ENCODE peak calls at places on chromosomes 13 and 19, in five cellular contexts. One of them, this sample, is unnamed.

GRCh38 chr13:74145249-74145970 is 11.2 kb upstream of the KLF12 start:
- DNase-seq in esophagus muscularis mucosa: no peak
- DNase-seq in left ventricle myocardium inferior: no peak
- DNase-seq in CD8-positive, alpha-beta T cell: no peak
- DNase-seq in choroid plexus epithelial cell: peak
- DNase-seq in this sample: no peak

GRCh38 chr19:49336482-49337266 is 1.5 kb downstream of the CD37 start:
- DNase-seq in esophagus muscularis mucosa: peak
- DNase-seq in left ventricle myocardium inferior: no peak
- DNase-seq in CD8-positive, alpha-beta T cell: no peak
- DNase-seq in choroid plexus epithelial cell: no peak
- DNase-seq in this sample: no peak

GRCh38 chr13:77832339-77833100 is 86.1 kb downstream of the EDNRB start:
- DNase-seq in esophagus muscularis mucosa: no peak
- DNase-seq in left ventricle myocardium inferior: no peak
- DNase-seq in CD8-positive, alpha-beta T cell: no peak
- DNase-seq in choroid plexus epithelial cell: peak
- DNase-seq in this sample: no peak

GRCh38 chr19:31530781-31531180 is 181.5 kb upstream of the TSHZ3 start:
- DNase-seq in esophagus muscularis mucosa: peak
- DNase-seq in left ventricle myocardium inferior: no peak
- DNase-seq in CD8-positive, alpha-beta T cell: no peak
- DNase-seq in choroid plexus epithelial cell: no peak
- DNase-seq in this sample: no peak

GRCh38 chr19:42628411-42629135 is 33.8 kb upstream of the CEACAM8 start:
- DNase-seq in esophagus muscularis mucosa: no peak
- DNase-seq in left ventricle myocardium inferior: no peak
- DNase-seq in CD8-positive, alpha-beta T cell: no peak
- DNase-seq in choroid plexus epithelial cell: no peak
- DNase-seq in this sample: no peak

GRCh38 chr19:55579766-55580621 is 654 bp downstream of the ZNF579 start:
- DNase-seq in esophagus muscularis mucosa: no peak
- DNase-seq in left ventricle myocardium inferior: no peak
- DNase-seq in CD8-positive, alpha-beta T cell: no peak
- DNase-seq in choroid plexus epithelial cell: peak
- DNase-seq in this sample: no peak

GRCh38 chr13:96216543-96216942 is 126.6 kb downstream of the HS6ST3 start:
- DNase-seq in esophagus muscularis mucosa: no peak
- DNase-seq in left ventricle myocardium inferior: no peak
- DNase-seq in CD8-positive, alpha-beta T cell: no peak
- DNase-seq in choroid plexus epithelial cell: no peak
- DNase-seq in this sample: no peak

GRCh38 chr19:15437355-15438123 is 12.2 kb downstream of the WIZ start:
- DNase-seq in esophagus muscularis mucosa: no peak
- DNase-seq in left ventricle myocardium inferior: no peak
- DNase-seq in CD8-positive, alpha-beta T cell: no peak
- DNase-seq in choroid plexus epithelial cell: peak
- DNase-seq in this sample: no peak

GRCh38 chr13:22040810-22041364 is 370.0 kb downstream of the FGF9 start:
- DNase-seq in esophagus muscularis mucosa: peak
- DNase-seq in left ventricle myocardium inferior: no peak
- DNase-seq in CD8-positive, alpha-beta T cell: no peak
- DNase-seq in choroid plexus epithelial cell: no peak
- DNase-seq in this sample: no peak

GRCh38 chr13:76023644-76024043 is 387.5 kb downstream of the LMO7 start:
- DNase-seq in esophagus muscularis mucosa: no peak
- DNase-seq in left ventricle myocardium inferior: no peak
- DNase-seq in CD8-positive, alpha-beta T cell: no peak
- DNase-seq in choroid plexus epithelial cell: no peak
- DNase-seq in this sample: no peak

GRCh38 chr19:1064661-1065605 is 2.0 kb upstream of the ARHGAP45 start:
- DNase-seq in esophagus muscularis mucosa: no peak
- DNase-seq in left ventricle myocardium inferior: peak
- DNase-seq in CD8-positive, alpha-beta T cell: peak
- DNase-seq in choroid plexus epithelial cell: peak
- DNase-seq in this sample: peak

GRCh38 chr19:39411006-39411831 is 1.2 kb upstream of the PLEKHG2 start:
- DNase-seq in esophagus muscularis mucosa: no peak
- DNase-seq in left ventricle myocardium inferior: no peak
- DNase-seq in CD8-positive, alpha-beta T cell: peak
- DNase-seq in choroid plexus epithelial cell: peak
- DNase-seq in this sample: no peak

GRCh38 chr13:92573467-92574057 is 653.0 kb upstream of the GPC6 start:
- DNase-seq in esophagus muscularis mucosa: no peak
- DNase-seq in left ventricle myocardium inferior: no peak
- DNase-seq in CD8-positive, alpha-beta T cell: no peak
- DNase-seq in choroid plexus epithelial cell: peak
- DNase-seq in this sample: peak

GRCh38 chr19:45059258-45059965 is 16.9 kb downstream of the ZNF296 start:
- DNase-seq in esophagus muscularis mucosa: peak
- DNase-seq in left ventricle myocardium inferior: peak
- DNase-seq in CD8-positive, alpha-beta T cell: peak
- DNase-seq in choroid plexus epithelial cell: peak
- DNase-seq in this sample: peak

GRCh38 chr19:46958542-46958941 is 61.1 kb upstream of the NPAS1 start:
- DNase-seq in esophagus muscularis mucosa: no peak
- DNase-seq in left ventricle myocardium inferior: no peak
- DNase-seq in CD8-positive, alpha-beta T cell: no peak
- DNase-seq in choroid plexus epithelial cell: peak
- DNase-seq in this sample: no peak

GRCh38 chr19:28634837-28635236 is 578.1 kb downstream of the UQCRFS1 start:
- DNase-seq in esophagus muscularis mucosa: no peak
- DNase-seq in left ventricle myocardium inferior: no peak
- DNase-seq in CD8-positive, alpha-beta T cell: no peak
- DNase-seq in choroid plexus epithelial cell: no peak
- DNase-seq in this sample: no peak

GRCh38 chr13:30934803-30935202 is 2.3 kb downstream of the TEX26 start:
- DNase-seq in esophagus muscularis mucosa: peak
- DNase-seq in left ventricle myocardium inferior: no peak
- DNase-seq in CD8-positive, alpha-beta T cell: no peak
- DNase-seq in choroid plexus epithelial cell: no peak
- DNase-seq in this sample: no peak

GRCh38 chr13:42728507-42729180 is 52.7 kb upstream of the FAM216B start:
- DNase-seq in esophagus muscularis mucosa: no peak
- DNase-seq in left ventricle myocardium inferior: no peak
- DNase-seq in CD8-positive, alpha-beta T cell: no peak
- DNase-seq in choroid plexus epithelial cell: peak
- DNase-seq in this sample: no peak

GRCh38 chr13:56735537-56735942 is 405.2 kb upstream of the PRR20A start:
- DNase-seq in esophagus muscularis mucosa: no peak
- DNase-seq in left ventricle myocardium inferior: no peak
- DNase-seq in CD8-positive, alpha-beta T cell: no peak
- DNase-seq in choroid plexus epithelial cell: no peak
- DNase-seq in this sample: no peak

GRCh38 chr13:105213512-105213911 is 1322.0 kb downstream of the EFNB2 start:
- DNase-seq in esophagus muscularis mucosa: no peak
- DNase-seq in left ventricle myocardium inferior: no peak
- DNase-seq in CD8-positive, alpha-beta T cell: no peak
- DNase-seq in choroid plexus epithelial cell: no peak
- DNase-seq in this sample: peak

GRCh38 chr19:46748325-46749109 is 2.3 kb upstream of the STRN4 start:
- DNase-seq in esophagus muscularis mucosa: no peak
- DNase-seq in left ventricle myocardium inferior: peak
- DNase-seq in CD8-positive, alpha-beta T cell: peak
- DNase-seq in choroid plexus epithelial cell: peak
- DNase-seq in this sample: peak

GRCh38 chr19:51948979-51949378 is 21.7 kb downstream of the ZNF613 start:
- DNase-seq in esophagus muscularis mucosa: no peak
- DNase-seq in left ventricle myocardium inferior: peak
- DNase-seq in CD8-positive, alpha-beta T cell: no peak
- DNase-seq in choroid plexus epithelial cell: peak
- DNase-seq in this sample: no peak

GRCh38 chr19:5336195-5336965 is 4.2 kb downstream of the PTPRS start:
- DNase-seq in esophagus muscularis mucosa: no peak
- DNase-seq in left ventricle myocardium inferior: no peak
- DNase-seq in CD8-positive, alpha-beta T cell: no peak
- DNase-seq in choroid plexus epithelial cell: no peak
- DNase-seq in this sample: peak

GRCh38 chr19:10431254-10431942 is 11.1 kb downstream of the PDE4A start:
- DNase-seq in esophagus muscularis mucosa: no peak
- DNase-seq in left ventricle myocardium inferior: peak
- DNase-seq in CD8-positive, alpha-beta T cell: peak
- DNase-seq in choroid plexus epithelial cell: no peak
- DNase-seq in this sample: no peak

GRCh38 chr19:18433039-18433691 is 4.8 kb downstream of the ISYNA1 start:
- DNase-seq in esophagus muscularis mucosa: no peak
- DNase-seq in left ventricle myocardium inferior: no peak
- DNase-seq in CD8-positive, alpha-beta T cell: peak
- DNase-seq in choroid plexus epithelial cell: no peak
- DNase-seq in this sample: no peak

GRCh38 chr13:113216165-113217056 is 7.0 kb downstream of the CUL4A start:
- DNase-seq in esophagus muscularis mucosa: no peak
- DNase-seq in left ventricle myocardium inferior: peak
- DNase-seq in CD8-positive, alpha-beta T cell: no peak
- DNase-seq in choroid plexus epithelial cell: peak
- DNase-seq in this sample: no peak

GRCh38 chr13:34943675-34944634 is 1.9 kb downstream of the NBEA start:
- DNase-seq in esophagus muscularis mucosa: no peak
- DNase-seq in left ventricle myocardium inferior: no peak
- DNase-seq in CD8-positive, alpha-beta T cell: no peak
- DNase-seq in choroid plexus epithelial cell: no peak
- DNase-seq in this sample: peak
- H3K4me3 ChIP-seq in esophagus muscularis mucosa: peak
- H3K4me3 ChIP-seq in left ventricle myocardium inferior: peak
- H3K4me3 ChIP-seq in CD8-positive, alpha-beta T cell: peak
- H3K4me3 ChIP-seq in choroid plexus epithelial cell: peak
- H3K4me3 ChIP-seq in this sample: no peak

GRCh38 chr19:12779162-12779993 is 4.0 kb upstream of the HOOK2 start:
- DNase-seq in esophagus muscularis mucosa: no peak
- DNase-seq in left ventricle myocardium inferior: peak
- DNase-seq in CD8-positive, alpha-beta T cell: no peak
- DNase-seq in choroid plexus epithelial cell: peak
- DNase-seq in this sample: no peak

GRCh38 chr19:12778020-12778904 is 2.9 kb upstream of the HOOK2 start:
- DNase-seq in esophagus muscularis mucosa: no peak
- DNase-seq in left ventricle myocardium inferior: peak
- DNase-seq in CD8-positive, alpha-beta T cell: peak
- DNase-seq in choroid plexus epithelial cell: peak
- DNase-seq in this sample: no peak

GRCh38 chr19:12782174-12782423 is 6.7 kb upstream of the HOOK2 start:
- DNase-seq in esophagus muscularis mucosa: no peak
- DNase-seq in left ventricle myocardium inferior: no peak
- DNase-seq in CD8-positive, alpha-beta T cell: no peak
- DNase-seq in choroid plexus epithelial cell: no peak
- DNase-seq in this sample: no peak

GRCh38 chr19:12777217-12778019 is 2.1 kb upstream of the HOOK2 start:
- DNase-seq in esophagus muscularis mucosa: no peak
- DNase-seq in left ventricle myocardium inferior: peak
- DNase-seq in CD8-positive, alpha-beta T cell: peak
- DNase-seq in choroid plexus epithelial cell: peak
- DNase-seq in this sample: no peak

DNA sequence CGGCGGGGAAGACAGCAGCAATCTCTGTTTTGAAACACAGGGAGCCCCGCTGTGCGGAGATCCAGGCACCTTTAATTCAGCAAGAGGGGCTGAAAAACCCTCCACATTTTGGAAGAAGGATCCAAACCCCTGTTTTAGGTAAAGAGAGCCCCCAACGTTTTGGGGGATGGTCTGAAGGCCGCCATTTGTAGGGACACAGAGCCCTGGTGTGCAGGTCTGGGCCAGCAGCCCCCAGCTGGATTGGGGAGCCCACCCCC is 3.5 kb upstream of the HOOK2 start:
- DNase-seq in esophagus muscularis mucosa: no peak
- DNase-seq in left ventricle myocardium inferior: no peak
- DNase-seq in CD8-positive, alpha-beta T cell: no peak
- DNase-seq in choroid plexus epithelial cell: peak
- DNase-seq in this sample: no peak
- H3K4me3 ChIP-seq in esophagus muscularis mucosa: peak
- H3K4me3 ChIP-seq in left ventricle myocardium inferior: peak
- H3K4me3 ChIP-seq in CD8-positive, alpha-beta T cell: no peak
- H3K4me3 ChIP-seq in choroid plexus epithelial cell: peak
- H3K4me3 ChIP-seq in this sample: peak

DNA sequence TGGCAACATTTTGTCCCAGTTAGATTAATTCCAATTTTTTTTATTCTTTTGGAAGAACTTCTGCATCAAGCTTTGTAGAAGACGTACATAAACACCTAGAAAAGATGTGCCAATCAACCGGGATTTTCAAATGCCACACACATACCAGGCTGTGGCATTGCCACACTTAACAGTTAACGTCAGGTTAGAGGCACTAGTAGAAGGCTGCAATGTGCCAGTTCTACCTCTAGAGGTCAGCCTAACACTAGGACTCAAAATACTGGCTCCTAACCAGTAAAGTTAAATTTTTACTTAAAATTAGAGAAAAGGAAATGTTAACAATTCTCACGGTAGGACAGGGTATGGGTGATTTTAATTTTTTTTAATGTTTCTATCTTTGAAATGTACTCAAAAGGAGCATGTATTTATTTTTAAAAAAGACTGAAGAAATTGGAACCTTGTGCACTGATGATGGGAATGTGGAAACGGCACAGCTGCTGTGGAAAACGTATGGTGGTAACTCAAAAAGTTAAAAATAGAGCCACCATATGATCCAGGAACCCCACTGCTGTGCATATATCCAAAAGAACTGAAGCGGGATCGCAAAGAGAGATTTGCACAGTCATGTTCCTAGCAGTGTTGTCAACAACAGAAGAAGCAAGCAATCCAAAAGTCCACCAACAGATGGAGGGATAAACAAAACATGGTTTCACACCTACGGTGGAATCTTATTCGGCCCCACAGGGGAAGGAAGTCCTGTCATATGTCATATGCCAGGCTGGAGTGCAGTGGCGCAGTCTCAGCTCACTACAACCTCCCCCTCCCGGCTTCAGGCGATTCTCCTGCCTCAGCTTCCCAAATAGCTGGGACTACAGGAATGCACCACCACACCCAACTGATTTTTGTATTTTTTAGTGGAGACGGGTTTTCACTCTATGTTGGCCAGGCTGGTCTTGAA is 30.3 kb downstream of the CRYL1 start:
- DNase-seq in esophagus muscularis mucosa: no peak
- DNase-seq in left ventricle myocardium inferior: no peak
- DNase-seq in CD8-positive, alpha-beta T cell: peak
- DNase-seq in choroid plexus epithelial cell: peak
- DNase-seq in this sample: peak
- H3K4me3 ChIP-seq in esophagus muscularis mucosa: peak
- H3K4me3 ChIP-seq in left ventricle myocardium inferior: peak
- H3K4me3 ChIP-seq in CD8-positive, alpha-beta T cell: no peak
- H3K4me3 ChIP-seq in choroid plexus epithelial cell: peak
- H3K4me3 ChIP-seq in this sample: no peak

DNA sequence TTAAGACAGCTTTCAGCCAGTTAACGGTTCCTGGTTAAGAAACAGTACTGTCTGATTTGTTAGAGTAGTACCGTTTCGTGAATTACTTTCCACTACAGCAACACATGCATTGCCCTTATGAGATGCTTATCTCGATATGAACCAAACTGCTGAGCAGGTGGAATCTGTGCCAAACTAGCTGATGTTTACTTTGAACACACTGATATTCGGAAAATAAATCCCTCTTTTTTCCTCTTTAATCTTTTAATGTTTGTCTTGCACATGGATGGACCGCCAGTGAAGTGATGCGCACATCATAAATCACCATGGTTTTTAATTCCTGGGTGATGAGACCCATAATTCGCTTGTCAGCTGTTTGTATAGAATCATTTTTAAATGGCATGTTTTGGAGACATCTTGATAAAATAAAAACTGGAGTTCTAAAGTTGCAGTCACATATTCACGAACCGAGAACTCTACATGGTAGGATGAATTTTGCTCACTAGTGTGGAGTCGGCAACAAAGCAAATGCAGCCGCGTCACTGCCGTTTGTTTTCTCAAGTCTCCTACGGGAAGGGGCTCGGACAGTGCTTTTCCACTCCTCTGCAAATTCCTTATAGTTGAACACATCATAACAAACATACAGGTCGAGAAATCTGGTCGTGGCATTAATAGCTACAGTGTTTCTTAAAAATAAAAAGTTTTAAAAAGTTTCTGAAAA is 1.1 kb downstream of the GJA3 start:
- DNase-seq in esophagus muscularis mucosa: no peak
- DNase-seq in left ventricle myocardium inferior: no peak
- DNase-seq in CD8-positive, alpha-beta T cell: no peak
- DNase-seq in choroid plexus epithelial cell: peak
- DNase-seq in this sample: peak
- H3K4me3 ChIP-seq in esophagus muscularis mucosa: peak
- H3K4me3 ChIP-seq in left ventricle myocardium inferior: peak
- H3K4me3 ChIP-seq in CD8-positive, alpha-beta T cell: peak
- H3K4me3 ChIP-seq in choroid plexus epithelial cell: no peak
- H3K4me3 ChIP-seq in this sample: peak